ENCODE peak calls at places on chromosomes 2 and 18, in eight cellular contexts. J is right atrium auricular region; H is AG08396; R is H4; V is NCI-H1436; K is NCI-H345; W is amniotic stem cell; X is stimulated activated CD4-positive, alpha-beta T cell treated with anti-CD3 and anti-CD28 coated beads, Interleukin-1b, Interleukin-23, amount 100 ng/mL, for 48 hours. U is an unnamed sample.

GRCh38 chr18:46002934-46003333 is 35.8 kb upstream of the EPG5 start:
- DNase-seq in H (no peak), K (no peak), J (no peak), X (no peak), W (no peak), V (no peak), R (no peak), U (no peak)

GRCh38 chr2:12604248-12604801 is 112.4 kb upstream of the TRIB2 start:
- DNase-seq in V (no peak), R (no peak), J (no peak), X (no peak), W (no peak), H (no peak), K (peak), U (no peak)

GRCh38 chr2:6642011-6642410 is 223.7 kb downstream of the CMPK2 start:
- DNase-seq in R (no peak), X (no peak), W (no peak), H (no peak), V (no peak), K (no peak), J (no peak), U (no peak)

GRCh38 chr2:129748653-129749052 is 230.8 kb upstream of the RAB6C start:
- DNase-seq in J (no peak), H (no peak), R (no peak), X (no peak), W (no peak), V (no peak), K (peak), U (no peak)

GRCh38 chr2:225038076-225038571 is 4.1 kb downstream of the DOCK10 start:
- DNase-seq in V (no peak), J (no peak), K (no peak), X (no peak), H (no peak), W (no peak), R (no peak), U (no peak)

GRCh38 chr2:63769915-63770314 is 71.8 kb upstream of the UGP2 start:
- DNase-seq in R (no peak), V (no peak), H (no peak), W (no peak), X (no peak), K (no peak), J (no peak), U (no peak)

GRCh38 chr18:56235061-56235772 is 403.2 kb downstream of the TXNL1 start:
- DNase-seq in X (no peak), R (no peak), H (no peak), W (no peak), K (no peak), V (no peak), J (no peak), U (no peak)

GRCh38 chr2:2569836-2570235 is 238.8 kb upstream of the MYT1L start:
- DNase-seq in X (no peak), K (no peak), V (no peak), R (no peak), H (no peak), W (no peak), J (no peak), U (no peak)

GRCh38 chr2:115443550-115444185 is 1001.2 kb downstream of the DPP10 start:
- DNase-seq in K (no peak), J (no peak), W (no peak), V (no peak), H (no peak), R (no peak), X (no peak), U (no peak)

GRCh38 chr2:172672999-172673726 is 62.5 kb upstream of the RAPGEF4 start:
- DNase-seq in K (no peak), H (no peak), J (no peak), X (no peak), R (no peak), V (no peak), W (no peak), U (peak)